ENCODE peak calls at places on chromosome 22, in ten cellular contexts. P is pulmonary artery endothelial cell; W is EL; U is smooth muscle cell of the brain vasculature; J is HEK293T; Y is islet precursor cell; V is stimulated activated CD4-positive, alpha-beta T cell treated with anti-CD3 and anti-CD28 coated beads, TNF-alpha, amount 100 ng/mL, for 1 hour; R is AG04450; B is right cardiac atrium; G is activated CD8-positive, alpha-beta memory T cell treated with anti-CD3 and anti-CD28 coated beads, Interleukin-2, amount 50 U/mL, for 48 hours. S is an unnamed sample.

GRCh38 chr22:39471421-39472141 is 14.8 kb downstream of the MGAT3 start:
- DNase-seq in W (peak; percentile 79), U (no peak), R (no peak), J (no peak), B (no peak), Y (peak; percentile 84), G (no peak), P (no peak), V (no peak), S (no peak)

GRCh38 chr22:26168199-26168915 is 905 bp upstream of the SEZ6L start:
- DNase-seq in U (no peak), V (no peak), W (no peak), P (no peak), J (no peak), Y (no peak), R (no peak), B (no peak), G (no peak), S (peak; percentile 52)

GRCh38 chr22:46075764-46076531 is 74.4 kb upstream of the PPARA start:
- DNase-seq in W (peak; percentile 38), R (no peak), B (peak; percentile 61), J (no peak), G (no peak), P (no peak), Y (no peak), U (no peak), V (no peak), S (no peak)

GRCh38 chr22:28978158-28978557 is 83.5 kb downstream of the C22orf31 start:
- DNase-seq in P (no peak), Y (peak; percentile 69), R (no peak), J (no peak), B (peak; percentile 64), G (no peak), V (no peak), U (no peak), W (peak; percentile 33), S (no peak)

GRCh38 chr22:34236527-34236926 is 316.3 kb upstream of the LARGE1 start:
- DNase-seq in B (peak; percentile 67), U (no peak), Y (no peak), W (no peak), R (no peak), J (no peak), G (no peak), P (no peak), V (no peak), S (no peak)

GRCh38 chr22:46244771-46245170 is 5.3 kb downstream of the CDPF1 start:
- DNase-seq in Y (no peak), W (no peak), U (no peak), G (no peak), R (no peak), J (no peak), V (no peak), P (no peak), B (no peak), S (no peak)

GRCh38 chr22:43230983-43231723 is 44.2 kb upstream of the TTLL12 start:
- DNase-seq in Y (peak; percentile 89), V (peak; percentile 43), G (peak; percentile 85), J (peak; percentile 87), R (no peak), B (peak; percentile 78), W (peak; percentile 42), U (no peak), P (no peak), S (peak; percentile 87)

GRCh38 chr22:19974233-19974861 is 32.7 kb upstream of the TXNRD2 start:
- DNase-seq in W (peak; percentile 48), B (peak; percentile 82), G (no peak), V (no peak), Y (peak; percentile 86), U (no peak), P (peak; percentile 68), J (peak; percentile 91), R (no peak), S (peak; percentile 85)

GRCh38 chr22:25930083-25930482 is 188.1 kb downstream of the MYO18B start:
- DNase-seq in W (no peak), G (no peak), R (no peak), V (no peak), J (no peak), B (no peak), Y (no peak), P (no peak), U (no peak), S (no peak)

GRCh38 chr22:40955516-40955915 is 4.3 kb downstream of the RBX1 start:
- DNase-seq in U (no peak), V (no peak), P (no peak), R (no peak), Y (no peak), B (no peak), W (peak; percentile 43), J (no peak), G (no peak), S (no peak)

GRCh38 chr22:35903571-35904331 is 124.9 kb downstream of the RBFOX2 start:
- DNase-seq in W (no peak), B (no peak), P (no peak), J (no peak), U (no peak), Y (no peak), V (no peak), R (no peak), G (no peak), S (no peak)

GRCh38 chr22:44574057-44574456 is 76.0 kb upstream of the RTL6 start:
- DNase-seq in Y (peak; percentile 28), R (no peak), P (no peak), V (no peak), G (peak; percentile 10), J (no peak), W (peak; percentile 69), U (no peak), B (peak; percentile 55), S (no peak)

GRCh38 chr22:40238425-40239344 is 61.0 kb downstream of the TNRC6B start:
- DNase-seq in U (peak; percentile 36), V (no peak), G (no peak), R (peak; percentile 11), W (peak; percentile 83), B (peak; percentile 63), P (peak; percentile 51), Y (no peak), J (no peak), S (no peak)

GRCh38 chr22:17772963-17773605 is 1.2 kb downstream of the BID start:
- DNase-seq in R (no peak), V (no peak), U (no peak), P (no peak), B (no peak), G (no peak), W (peak; percentile 74), J (no peak), Y (no peak), S (no peak)

GRCh38 chr22:30635273-30636225 is at the start of gene SLC35E4:
- DNase-seq in W (peak; percentile 94), R (peak; percentile 78), P (peak; percentile 63), J (peak; percentile 96), V (peak; percentile 96), Y (peak; percentile 96), G (peak; percentile 99), B (peak; percentile 98), U (peak; percentile 49), S (peak; percentile 95)

GRCh38 chr22:27790396-27791216 is 10.9 kb downstream of the MN1 start:
- DNase-seq in G (no peak), B (no peak), U (no peak), Y (no peak), R (no peak), W (no peak), J (no peak), P (no peak), V (no peak), S (no peak)

GRCh38 chr22:40919446-40919845 is 31.7 kb upstream of the RBX1 start:
- DNase-seq in G (no peak), R (no peak), J (no peak), V (no peak), P (no peak), W (no peak), B (no peak), U (no peak), Y (no peak), S (no peak)

GRCh38 chr22:23529166-23530103 is 50.7 kb downstream of the IGLL1 start:
- DNase-seq in P (no peak), R (no peak), J (no peak), U (no peak), V (no peak), G (no peak), B (no peak), Y (peak; percentile 47), W (no peak), S (peak; percentile 46)

S was measured in ecto neural progenitor cell.